ENCODE peak calls at places on chromosomes 6 and 20, in five cellular contexts. Z is progenitor cell of endocrine pancreas, H is OCI-LY7, P is natural killer cell, I is IMR-90. R is an unnamed sample.

GRCh38 chr6:68122032-68122431 is 513.0 kb upstream of the ADGRB3 start:
- DNase-seq in P (no peak), I (no peak), H (no peak), Z (no peak), R (no peak)

GRCh38 chr6:88952065-88952704 is 11.2 kb downstream of the RNGTT start:
- DNase-seq in P (no peak), I (peak), H (no peak), Z (no peak), R (no peak)

GRCh38 chr6:3135668-3136297 is 17.3 kb downstream of the BPHL start:
- DNase-seq in P (no peak), I (no peak), H (no peak), Z (no peak), R (no peak)

GRCh38 chr20:19726126-19726525 is 31.9 kb upstream of the RIN2 start:
- DNase-seq in P (no peak), H (no peak), I (peak), Z (no peak), R (no peak)

GRCh38 chr6:62652692-62653328 is 366.8 kb upstream of the KHDRBS2 start:
- DNase-seq in H (peak), Z (no peak), P (no peak), I (peak), R (no peak)

GRCh38 chr20:50709574-50709973 is 18.2 kb upstream of the RIPOR3 start:
- DNase-seq in H (no peak), Z (no peak), I (no peak), P (no peak), R (no peak)

GRCh38 chr20:62485062-62485700 is 9.4 kb upstream of the GATA5 start:
- DNase-seq in I (peak), Z (no peak), H (no peak), P (no peak), R (no peak)

GRCh38 chr20:52192296-52193007 is 873 bp upstream of the ZFP64 start:
- DNase-seq in H (peak), I (no peak), Z (no peak), P (no peak), R (no peak)

GRCh38 chr20:57464642-57465211 is 60.2 kb downstream of the CTCFL start:
- DNase-seq in P (no peak), Z (no peak), I (no peak), H (peak), R (no peak)

GRCh38 chr6:127340171-127340570 is 3.2 kb downstream of the ECHDC1 start:
- DNase-seq in H (no peak), I (no peak), P (no peak), Z (no peak), R (no peak)

GRCh38 chr20:5569021-5569420 is 181.2 kb upstream of the SHLD1 start:
- DNase-seq in Z (no peak), H (peak), P (no peak), I (peak), R (no peak)
- TF ChIP-seq CTCF in Z (peak), H (peak), P (peak), I (peak), R (peak)

DNA sequence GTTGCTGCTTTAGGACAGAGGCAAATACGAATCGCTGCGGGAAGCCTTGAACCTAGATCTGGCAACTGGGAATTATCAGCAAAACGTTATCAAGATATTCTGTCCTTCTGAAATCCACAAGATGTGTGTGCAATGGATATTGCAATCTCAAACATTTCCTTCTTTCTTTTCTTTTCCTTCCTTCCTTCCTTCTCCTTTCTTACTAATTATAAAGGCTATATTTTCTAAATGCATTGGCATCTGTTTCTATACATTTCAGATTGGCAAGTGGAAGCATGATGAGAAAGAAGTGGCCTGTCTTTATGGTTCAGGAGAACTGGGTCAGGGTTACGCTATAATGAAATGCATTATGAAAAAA is 2.0 kb downstream of the TAGAP start:
- DNase-seq in I (no peak), P (no peak), Z (no peak), H (no peak), R (no peak)
- TF ChIP-seq CTCF in I (no peak), P (peak), Z (no peak), H (peak), R (no peak)

GRCh38 chr6:27500177-27500576 is 27.3 kb upstream of the ZNF184 start:
- DNase-seq in I (no peak), P (no peak), Z (no peak), H (no peak), R (no peak)
- TF ChIP-seq CTCF in I (no peak), P (no peak), Z (no peak), H (no peak), R (no peak)

DNA sequence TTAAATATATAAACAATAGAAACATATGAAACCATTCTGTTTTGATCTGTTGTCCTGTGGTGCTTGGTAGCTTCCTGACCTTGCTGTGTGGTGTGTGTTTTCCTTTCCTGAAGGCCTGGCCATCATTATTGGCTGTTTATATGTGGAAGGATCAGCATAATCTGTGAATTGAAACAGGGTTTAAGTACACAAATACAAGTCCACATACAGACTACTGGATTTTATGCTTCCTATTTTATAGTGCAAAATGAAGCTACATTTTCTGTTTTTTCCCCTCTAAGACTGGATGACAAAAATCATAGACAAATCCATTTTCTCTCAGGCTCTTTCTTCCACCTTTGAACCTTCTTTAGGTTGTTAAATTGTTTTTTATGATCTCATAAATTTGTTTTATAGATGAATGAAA is 2.5 kb downstream of the LIN28B start:
- DNase-seq in H (no peak), I (no peak), Z (no peak), P (no peak), R (no peak)
- TF ChIP-seq CTCF in H (no peak), I (no peak), Z (no peak), P (no peak), R (no peak)

GRCh38 chr20:11754451-11754850 is 163.2 kb upstream of the BTBD3 start:
- DNase-seq in I (no peak), P (no peak), H (no peak), Z (no peak), R (no peak)

GRCh38 chr20:11753155-11753554 is 164.5 kb upstream of the BTBD3 start:
- DNase-seq in H (no peak), P (no peak), Z (no peak), I (no peak), R (no peak)

GRCh38 chr20:11752336-11752735 is 165.4 kb upstream of the BTBD3 start:
- DNase-seq in Z (no peak), P (no peak), H (no peak), I (no peak), R (no peak)

GRCh38 chr20:11755071-11755881 is 162.4 kb upstream of the BTBD3 start:
- DNase-seq in I (no peak), H (no peak), P (no peak), Z (no peak), R (no peak)
- TF ChIP-seq CTCF in I (no peak), H (no peak), P (no peak), Z (no peak), R (no peak)

GRCh38 chr6:30396833-30397479 is 52.0 kb downstream of the RPP21 start:
- DNase-seq in H (peak), I (peak), P (peak), Z (peak), R (peak)
- TF ChIP-seq CTCF in H (peak), I (peak), P (peak), Z (peak), R (peak)

DNA sequence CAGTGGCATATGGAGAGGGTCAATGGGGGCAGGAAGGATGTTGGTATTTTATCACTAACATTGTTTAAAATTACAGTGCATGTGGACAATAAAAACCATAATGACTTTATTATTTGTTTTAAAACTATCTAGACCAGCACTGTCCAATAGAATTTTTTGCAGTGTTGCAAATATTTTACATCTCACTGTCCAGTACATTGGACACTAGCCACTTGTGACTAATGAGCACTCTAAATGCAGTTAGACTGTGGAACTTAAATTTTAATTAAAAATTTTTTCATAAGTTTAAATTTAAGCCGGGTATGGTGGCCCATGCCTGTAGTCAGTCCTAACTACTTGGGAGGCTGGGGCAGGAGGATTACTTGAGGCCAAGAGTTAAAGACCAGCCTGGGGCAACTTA is 101.7 kb downstream of the DTD1 start:
- DNase-seq in H (no peak), Z (no peak), I (no peak), P (no peak), R (no peak)
- TF ChIP-seq CTCF in H (no peak), Z (no peak), I (no peak), P (no peak), R (no peak)

GRCh38 chr6:18121580-18122127 is 823 bp downstream of the NHLRC1 start:
- DNase-seq in Z (no peak), I (no peak), P (no peak), H (peak), R (peak)
- TF ChIP-seq CTCF in Z (no peak), I (no peak), P (no peak), H (peak), R (no peak)

DNA sequence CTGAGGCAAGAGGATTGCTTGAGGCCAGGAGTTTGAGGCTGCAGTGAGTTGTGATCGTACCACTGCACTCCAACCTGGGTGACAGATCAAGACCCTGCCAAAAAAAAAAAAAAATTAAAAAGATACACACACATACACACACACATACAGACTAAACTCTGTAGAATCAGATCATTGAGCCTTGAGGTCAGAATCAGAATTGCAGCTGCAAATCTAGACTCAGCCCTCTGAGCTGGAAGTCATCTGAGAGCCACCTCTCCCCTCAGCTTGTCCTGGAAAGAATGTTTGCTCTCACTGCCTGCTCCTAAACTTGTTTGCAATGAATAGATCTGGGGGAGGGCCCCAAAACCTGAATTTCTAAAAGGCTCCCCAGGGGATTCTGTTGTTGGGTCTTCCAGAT is 41.4 kb upstream of the ANGPT4 start:
- DNase-seq in I (peak), H (no peak), P (no peak), Z (no peak), R (no peak)
- TF ChIP-seq CTCF in I (no peak), H (no peak), P (no peak), Z (no peak), R (no peak)

R was measured in activated B cell treated with CpG ODN at 0.5 μM for 24 hours.